ENCODE peak calls at places on chromosomes 5 and 9, in seven cellular contexts. C is breast epithelium, W is A549, R is heart right ventricle, H is neural progenitor cell, I is Caco-2, A is fibroblast of mammary gland. P is an unnamed sample.

GRCh38 chr5:5822729-5823257 is 400.3 kb downstream of the ICE1 start:
- DNase-seq in C (no peak), I (no peak), R (no peak), W (no peak), A (no peak), H (no peak), P (no peak)

GRCh38 chr9:84959339-84959738 is 289.8 kb downstream of the NTRK2 start:
- DNase-seq in I (no peak), R (no peak), C (no peak), A (no peak), W (no peak), H (no peak), P (no peak)

GRCh38 chr9:119802621-119803020 is 433.4 kb upstream of the BRINP1 start:
- DNase-seq in H (peak), R (peak), A (peak), W (no peak), I (no peak), C (no peak), P (no peak)

GRCh38 chr9:20271107-20271506 is 351.2 kb downstream of the MLLT3 start:
- DNase-seq in A (peak), R (no peak), H (no peak), I (no peak), C (no peak), W (no peak), P (no peak)

GRCh38 chr5:23820764-23821471 is 313.5 kb downstream of the PRDM9 start:
- DNase-seq in I (no peak), W (peak), C (no peak), R (no peak), H (peak), A (peak), P (peak)

GRCh38 chr5:143947313-143947712 is 135.4 kb downstream of the HMHB1 start:
- DNase-seq in C (no peak), W (no peak), R (no peak), A (no peak), H (no peak), I (no peak), P (no peak)

GRCh38 chr5:138078006-138078643 is 5.7 kb upstream of the WNT8A start:
- DNase-seq in C (no peak), R (no peak), W (no peak), I (no peak), A (no peak), H (peak), P (no peak)

GRCh38 chr5:132753135-132753987 is 6.1 kb downstream of the CCNI2 start:
- DNase-seq in W (peak), R (no peak), A (no peak), I (no peak), C (peak), H (peak), P (no peak)

GRCh38 chr5:16345454-16345853 is 120.1 kb downstream of the ZNF622 start:
- DNase-seq in R (no peak), C (no peak), I (no peak), A (peak), H (peak), W (no peak), P (peak)

GRCh38 chr9:131747352-131747751 is 7.5 kb upstream of the RAPGEF1 start:
- DNase-seq in H (peak), I (no peak), C (no peak), A (peak), R (no peak), W (peak), P (peak)

GRCh38 chr5:87410941-87411340 is 1.8 kb downstream of the CCNH start:
- DNase-seq in C (no peak), I (no peak), A (peak), R (no peak), H (no peak), W (no peak), P (no peak)

GRCh38 chr5:119515192-119515591 is 62.9 kb downstream of the HSD17B4 start:
- DNase-seq in W (no peak), H (no peak), I (no peak), A (peak), R (no peak), C (no peak), P (no peak)

GRCh38 chr5:23042231-23042630 is 189.1 kb upstream of the CDH12 start:
- DNase-seq in H (peak), A (no peak), C (no peak), I (no peak), W (no peak), R (no peak), P (no peak)

GRCh38 chr9:91162784-91163440 is 198.8 kb downstream of the AUH start:
- DNase-seq in C (peak), H (no peak), W (no peak), A (no peak), I (no peak), R (no peak), P (peak)

GRCh38 chr9:124231095-124231743 is 26.5 kb upstream of the NEK6 start:
- DNase-seq in I (no peak), R (no peak), W (no peak), A (no peak), H (no peak), C (no peak), P (no peak)

GRCh38 chr5:151448038-151448985 is 909 bp downstream of the SLC36A1 start:
- DNase-seq in I (peak), H (peak), W (peak), R (peak), C (no peak), A (peak), P (peak)

GRCh38 chr5:168978015-168978414 is 322.9 kb downstream of the SLIT3 start:
- DNase-seq in R (no peak), W (peak), I (no peak), A (peak), C (no peak), H (no peak), P (peak)

GRCh38 chr5:111667128-111667756 is 89.8 kb downstream of the NREP start:
- DNase-seq in R (no peak), H (no peak), W (no peak), C (no peak), A (no peak), I (no peak), P (no peak)

GRCh38 chr5:73135021-73135420 is 14.6 kb downstream of the TMEM171 start:
- DNase-seq in I (no peak), H (no peak), W (no peak), R (no peak), A (no peak), C (no peak), P (no peak)

GRCh38 chr5:19002111-19002510 is 985.9 kb downstream of the CDH18 start:
- DNase-seq in A (no peak), W (no peak), I (no peak), C (no peak), R (no peak), H (no peak), P (peak)

GRCh38 chr9:110650261-110650660 is 18.3 kb upstream of the MUSK start:
- DNase-seq in I (no peak), A (peak), R (no peak), C (no peak), H (no peak), W (no peak), P (no peak)

GRCh38 chr5:179288101-179288808 is 57.0 kb downstream of the ADAMTS2 start:
- DNase-seq in H (no peak), R (no peak), I (peak), C (no peak), A (no peak), W (no peak), P (no peak)

GRCh38 chr5:109313123-109313522 is 96.7 kb downstream of the PJA2 start:
- DNase-seq in R (no peak), C (no peak), H (no peak), W (no peak), I (no peak), A (no peak), P (no peak)

GRCh38 chr5:43780586-43780985 is 177.6 kb downstream of the NNT start:
- DNase-seq in I (no peak), A (peak), C (no peak), H (no peak), W (no peak), R (no peak), P (peak)

DNA sequence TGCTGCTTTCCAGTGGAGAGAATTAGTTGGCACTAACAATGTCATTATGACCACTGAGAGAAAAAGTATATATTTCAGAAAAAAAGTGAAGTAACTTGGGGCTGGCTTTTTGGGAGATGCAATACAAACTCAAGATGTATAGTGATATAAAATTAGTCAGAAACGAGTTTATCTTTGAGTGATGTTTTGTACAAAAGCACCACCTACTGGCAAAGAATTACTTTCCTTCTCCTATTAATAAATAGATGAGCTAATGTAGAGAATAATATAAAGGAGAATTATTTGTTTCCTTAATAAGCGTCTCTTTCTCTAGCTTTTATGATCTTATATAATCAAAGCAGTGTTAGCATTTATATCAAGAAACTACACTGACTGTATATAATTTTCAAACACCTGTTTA is 158.8 kb downstream of the MEF2C start:
- DNase-seq in R (no peak), I (no peak), A (peak), W (peak), H (no peak), C (no peak), P (peak)
- TF ChIP-seq CTCF in R (no peak), I (peak), A (peak), W (peak), H (peak), C (no peak), P (peak)

GRCh38 chr5:145718956-145719355 is 116.2 kb downstream of the PRELID2 start:
- DNase-seq in I (no peak), C (no peak), A (peak), W (peak), R (no peak), H (peak), P (peak)
- TF ChIP-seq CTCF in I (peak), C (no peak), A (peak), W (peak), R (no peak), H (peak), P (peak)

GRCh38 chr5:28305891-28306290 is 1267.5 kb upstream of the CDH9 start:
- DNase-seq in C (no peak), A (no peak), I (no peak), R (no peak), H (no peak), W (no peak), P (no peak)

DNA sequence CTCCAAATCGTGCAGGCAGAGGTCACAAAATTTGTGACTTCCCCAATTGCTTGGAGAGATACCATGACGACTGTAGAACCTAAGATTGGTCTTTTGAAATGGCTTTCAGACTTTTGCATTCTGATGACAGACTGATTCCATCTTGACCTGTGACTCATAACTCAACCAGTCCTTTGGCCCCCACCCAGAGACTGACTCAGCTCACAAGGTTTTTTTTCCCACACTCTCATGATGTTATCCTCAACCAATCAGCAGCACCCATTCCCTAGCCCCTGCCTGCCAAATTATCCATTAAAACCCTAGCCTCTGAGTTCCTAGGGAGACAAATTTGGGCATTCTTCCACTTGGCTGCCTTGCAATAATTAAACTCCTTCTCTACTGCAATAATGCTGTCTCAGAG is 1263.3 kb upstream of the CDH9 start:
- DNase-seq in A (peak), R (no peak), C (no peak), I (no peak), H (no peak), W (peak), P (peak)
- TF ChIP-seq CTCF in A (no peak), R (no peak), C (no peak), I (no peak), H (no peak), W (no peak), P (no peak)

GRCh38 chr5:125967576-125967975 is 455.6 kb upstream of the GRAMD2B start:
- DNase-seq in A (no peak), I (no peak), C (no peak), W (no peak), R (no peak), H (no peak), P (peak)
- TF ChIP-seq CTCF in A (no peak), I (no peak), C (no peak), W (no peak), R (no peak), H (no peak), P (no peak)

DNA sequence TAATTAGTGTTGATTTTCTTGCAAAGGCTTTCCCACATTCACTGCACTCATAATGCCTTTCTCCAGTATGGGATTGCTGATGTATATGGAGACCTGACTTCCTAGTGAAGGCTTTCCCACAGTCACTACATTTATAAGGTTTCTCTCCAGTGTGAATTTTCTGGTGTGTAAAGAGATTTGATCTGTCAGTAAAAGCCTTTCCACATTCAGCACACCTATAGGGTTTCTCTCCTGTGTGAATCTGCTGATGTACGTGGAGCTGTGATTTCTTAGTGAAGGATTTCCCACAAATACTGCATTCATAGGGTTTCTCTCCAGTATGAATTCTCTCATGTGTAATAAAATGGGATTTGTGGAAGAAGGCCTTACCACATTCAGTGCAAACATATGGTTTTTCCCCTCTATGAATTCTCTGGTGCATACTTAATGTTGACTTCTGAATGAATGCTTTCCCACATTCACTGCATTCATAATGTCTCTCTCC is 31.1 kb downstream of the ZNF484 start:
- DNase-seq in W (peak), I (no peak), C (no peak), R (no peak), A (peak), H (no peak), P (no peak)
- TF ChIP-seq CTCF in W (no peak), I (no peak), C (no peak), R (no peak), A (no peak), H (no peak), P (no peak)

DNA sequence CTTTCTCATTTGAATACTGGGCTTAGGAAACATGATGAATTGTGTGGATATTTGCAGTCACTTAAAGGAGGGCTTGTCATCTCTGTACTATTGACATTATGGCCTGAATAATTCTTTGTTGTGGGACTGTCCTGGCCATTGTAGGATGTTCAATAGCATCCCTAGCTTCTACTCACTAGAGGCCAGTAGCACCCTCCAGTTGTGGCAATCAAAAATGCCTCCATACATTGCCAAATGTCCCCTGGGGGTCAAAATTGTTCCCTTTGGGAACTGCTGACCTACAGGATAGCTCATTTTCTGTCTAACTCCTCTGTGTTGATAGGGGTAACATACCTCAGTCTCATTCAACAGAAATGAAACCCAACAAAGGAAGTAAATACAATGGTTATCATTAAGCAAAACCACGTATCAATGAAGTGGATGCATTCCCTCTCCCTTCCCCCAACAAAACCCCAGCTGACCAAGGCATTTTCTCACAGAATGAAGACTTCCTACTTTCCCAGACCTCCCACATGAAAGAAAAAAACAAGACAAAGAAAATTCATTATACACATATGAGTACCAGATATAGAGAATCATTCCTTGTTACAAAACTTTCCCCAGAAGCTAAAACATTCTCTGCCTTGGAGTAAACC is 18.1 kb downstream of the FYB1 start:
- DNase-seq in C (no peak), R (no peak), W (no peak), I (no peak), A (no peak), H (no peak), P (no peak)
- TF ChIP-seq CTCF in C (no peak), R (no peak), W (no peak), I (no peak), A (no peak), H (peak), P (peak)

GRCh38 chr9:69579032-69579748 is 93.0 kb downstream of the APBA1 start:
- DNase-seq in I (no peak), R (no peak), W (no peak), C (no peak), H (no peak), A (no peak), P (no peak)
- TF ChIP-seq CTCF in I (no peak), R (no peak), W (no peak), C (no peak), H (no peak), A (no peak), P (no peak)

P was measured in bronchial epithelial cell.